ENCODE peak calls at places on chromosome 4, in ten cellular contexts. M, K, S, P, Z, X, U, Q, L and F are unnamed samples.

GRCh38 chr4:153276966-153277365 is 67.5 kb upstream of the MND1 start:
- DNase-seq in P (no peak), U (no peak), S (no peak), L (no peak), K (no peak), X (no peak), Q (no peak), Z (no peak), M (no peak), F (no peak)

GRCh38 chr4:95215991-95216605 is 332.7 kb downstream of the UNC5C start:
- DNase-seq in P (no peak), X (no peak), K (no peak), S (no peak), Q (no peak), U (no peak), M (no peak), Z (no peak), L (no peak), F (no peak)

GRCh38 chr4:103137446-103137827 is 37.8 kb upstream of the BDH2 start:
- DNase-seq in Q (no peak), K (peak), S (no peak), P (no peak), L (no peak), M (no peak), U (no peak), Z (no peak), X (no peak), F (no peak)

GRCh38 chr4:92344216-92344615 is 40.5 kb downstream of the GRID2 start:
- DNase-seq in M (no peak), Q (no peak), S (no peak), Z (no peak), K (no peak), P (no peak), X (no peak), U (no peak), L (no peak), F (no peak)

GRCh38 chr4:48710446-48711209 is 69.5 kb downstream of the FRYL start:
- DNase-seq in U (no peak), Q (no peak), X (no peak), L (no peak), M (no peak), K (peak), S (no peak), Z (no peak), P (no peak), F (no peak)

GRCh38 chr4:3263053-3263958 is 14.3 kb downstream of the MSANTD1 start:
- DNase-seq in X (peak), U (no peak), M (peak), S (no peak), P (no peak), K (no peak), Q (no peak), L (no peak), Z (no peak), F (no peak)

GRCh38 chr4:121030151-121030550 is 42.2 kb downstream of the NDNF start:
- DNase-seq in X (no peak), P (no peak), M (no peak), L (no peak), Q (no peak), K (no peak), U (no peak), S (no peak), Z (no peak), F (no peak)

GRCh38 chr4:101596786-101597185 is 193.7 kb upstream of the BANK1 start:
- DNase-seq in U (no peak), S (no peak), K (no peak), Z (no peak), Q (no peak), X (no peak), P (no peak), L (no peak), M (no peak), F (no peak)

GRCh38 chr4:76570141-76570989 is 135.3 kb downstream of the SHROOM3 start:
- DNase-seq in P (peak), X (no peak), S (no peak), L (no peak), Q (no peak), K (peak), M (no peak), U (no peak), Z (no peak), F (no peak)

GRCh38 chr4:107906458-107907100 is 24.8 kb upstream of the CYP2U1 start:
- DNase-seq in P (no peak), Q (no peak), X (no peak), U (no peak), L (no peak), S (no peak), K (no peak), Z (no peak), M (no peak), F (no peak)

GRCh38 chr4:17511041-17511949 is 595 bp downstream of the QDPR start:
- DNase-seq in Q (peak), X (peak), Z (peak), U (peak), K (peak), L (peak), P (no peak), S (peak), M (no peak), F (no peak)

GRCh38 chr4:169018406-169018805 is 8.4 kb upstream of the CBR4 start:
- DNase-seq in Z (no peak), X (no peak), L (no peak), S (no peak), P (no peak), Q (no peak), U (no peak), K (peak), M (no peak), F (no peak)

GRCh38 chr4:80465238-80465637 is 129.7 kb downstream of the CFAP299 start:
- DNase-seq in X (no peak), Z (no peak), L (no peak), P (no peak), K (no peak), S (no peak), Q (no peak), M (no peak), U (no peak), F (no peak)

GRCh38 chr4:22969314-22969896 is 276.7 kb downstream of the GBA3 start:
- DNase-seq in S (no peak), L (no peak), Q (no peak), P (no peak), Z (no peak), U (no peak), M (no peak), K (peak), X (no peak), F (no peak)

GRCh38 chr4:81466841-81467671 is 4.7 kb downstream of the RASGEF1B start:
- DNase-seq in M (no peak), K (peak), S (peak), U (peak), Q (peak), X (peak), Z (no peak), P (peak), L (peak), F (peak)

GRCh38 chr4:159455675-159456235 is 352.9 kb downstream of the RAPGEF2 start:
- DNase-seq in Z (no peak), L (peak), M (no peak), X (peak), S (no peak), Q (no peak), P (peak), K (peak), U (no peak), F (peak)

GRCh38 chr4:82320351-82320750 is 53.4 kb downstream of the HNRNPD start:
- DNase-seq in L (peak), Z (no peak), P (no peak), K (no peak), Q (no peak), M (no peak), S (no peak), U (no peak), X (no peak), F (no peak)

GRCh38 chr4:128310266-128310697 is 22.7 kb upstream of the PGRMC2 start:
- DNase-seq in K (peak), M (no peak), Q (no peak), X (peak), L (no peak), Z (no peak), U (no peak), S (no peak), P (peak), F (peak)

GRCh38 chr4:176290520-176290919 is 21.5 kb upstream of the ASB5 start:
- DNase-seq in U (no peak), M (no peak), S (no peak), Q (no peak), L (peak), Z (no peak), X (no peak), K (no peak), P (no peak), F (no peak)

GRCh38 chr4:156999175-156999517 is 27.5 kb upstream of the PDGFC start:
- DNase-seq in U (no peak), K (peak), L (peak), M (no peak), X (no peak), Z (no peak), P (no peak), Q (no peak), S (no peak), F (no peak)

GRCh38 chr4:87014284-87014782 is 79.5 kb downstream of the AFF1 start:
- DNase-seq in K (no peak), Q (no peak), S (no peak), Z (no peak), P (no peak), X (no peak), M (no peak), L (no peak), U (no peak), F (no peak)

GRCh38 chr4:33715996-33716395 is 2528.3 kb downstream of the ARAP2 start:
- DNase-seq in U (no peak), K (peak), M (no peak), S (no peak), P (no peak), Q (no peak), Z (no peak), L (no peak), X (no peak), F (no peak)

GRCh38 chr4:151678048-151678853 is 82.6 kb downstream of the GATB start:
- DNase-seq in Z (no peak), L (no peak), K (no peak), S (no peak), U (no peak), Q (no peak), X (no peak), M (no peak), P (peak), F (peak)

GRCh38 chr4:185040523-185040922 is 22.2 kb downstream of the HELT start:
- DNase-seq in U (no peak), S (no peak), L (no peak), X (no peak), M (no peak), P (no peak), Q (no peak), Z (no peak), K (no peak), F (no peak)